ENCODE peak calls at places on chromosomes 3 and 15, in seven cellular contexts. K is GM12865, J is brain microvascular endothelial cell, S is thoracic aorta, G is testis, Y is ovary, A is A673. R is an unnamed sample.

GRCh38 chr15:90774731-90775521 is 57.8 kb downstream of the BLM start:
- DNase-seq in K (no peak), J (peak; percentile 64), S (no peak), G (no peak), Y (no peak), A (no peak), R (no peak)

GRCh38 chr15:33309602-33310276 is 1.0 kb upstream of the RYR3 start:
- DNase-seq in K (peak; percentile 70), J (no peak), S (no peak), G (peak; percentile 47), Y (no peak), A (peak; percentile 14), R (no peak)

GRCh38 chr15:51046799-51047449 is 47.8 kb downstream of the TNFAIP8L3 start:
- DNase-seq in K (no peak), J (peak; percentile 28), S (no peak), G (peak; percentile 57), Y (peak; percentile 88), A (no peak), R (no peak)

GRCh38 chr3:10242182-10243065 is 5.8 kb upstream of the TATDN2 start:
- DNase-seq in K (peak; percentile 53), J (peak; percentile 58), S (no peak), G (no peak), Y (no peak), A (no peak), R (peak; percentile 95)

GRCh38 chr15:80588801-80589200 is 106.3 kb upstream of the ABHD17C start:
- DNase-seq in K (no peak), J (peak; percentile 93), S (no peak), G (no peak), Y (no peak), A (no peak), R (no peak)

GRCh38 chr3:193116871-193117270 is 124.2 kb upstream of the PLAAT1 start:
- DNase-seq in K (no peak), J (no peak), S (no peak), G (no peak), Y (no peak), A (no peak), R (no peak)

GRCh38 chr3:30500666-30501399 is 105.6 kb upstream of the TGFBR2 start:
- DNase-seq in K (peak; percentile 77), J (no peak), S (no peak), G (no peak), Y (no peak), A (no peak), R (no peak)

GRCh38 chr15:87848012-87848411 is 408.5 kb downstream of the NTRK3 start:
- DNase-seq in K (no peak), J (no peak), S (no peak), G (no peak), Y (no peak), A (no peak), R (no peak)

GRCh38 chr3:26099692-26100091 is 309.8 kb downstream of the OXSM start:
- DNase-seq in K (no peak), J (peak; percentile 4), S (no peak), G (no peak), Y (no peak), A (no peak), R (no peak)

GRCh38 chr15:90644946-90645725 is 72.0 kb upstream of the BLM start:
- DNase-seq in K (no peak), J (no peak), S (no peak), G (no peak), Y (no peak), A (no peak), R (no peak)

GRCh38 chr3:44903751-44904150 is 29.3 kb downstream of the TGM4 start:
- DNase-seq in K (no peak), J (no peak), S (no peak), G (no peak), Y (no peak), A (no peak), R (no peak)

GRCh38 chr3:14804835-14805780 is 13.7 kb upstream of the FGD5 start:
- DNase-seq in K (no peak), J (no peak), S (no peak), G (no peak), Y (no peak), A (no peak), R (no peak)

GRCh38 chr15:66594344-66594743 is 28.5 kb upstream of the LCTL start:
- DNase-seq in K (no peak), J (no peak), S (no peak), G (no peak), Y (no peak), A (no peak), R (no peak)

GRCh38 chr15:63434567-63435219 is 53.0 kb upstream of the CA12 start:
- DNase-seq in K (no peak), J (no peak), S (no peak), G (no peak), Y (no peak), A (no peak), R (no peak)

GRCh38 chr15:74253276-74253921 is 17.3 kb downstream of the CCDC33 start:
- DNase-seq in K (peak; percentile 27), J (no peak), S (no peak), G (no peak), Y (no peak), A (peak; percentile 62), R (no peak)

GRCh38 chr3:64163755-64164148 is 61.5 kb downstream of the PRICKLE2 start:
- DNase-seq in K (peak; percentile 47), J (peak; percentile 60), S (no peak), G (no peak), Y (no peak), A (peak; percentile 52), R (no peak)

GRCh38 chr3:190306513-190307163 is 15.6 kb downstream of the CLDN1 start:
- DNase-seq in K (no peak), J (no peak), S (no peak), G (no peak), Y (no peak), A (no peak), R (peak; percentile 82)

GRCh38 chr15:100862162-100862561 is 17.5 kb upstream of the ALDH1A3 start:
- DNase-seq in K (no peak), J (no peak), S (no peak), G (no peak), Y (no peak), A (no peak), R (no peak)

GRCh38 chr3:30286007-30286669 is 320.3 kb upstream of the TGFBR2 start:
- DNase-seq in K (no peak), J (peak; percentile 95), S (peak; percentile 61), G (peak; percentile 65), Y (peak; percentile 63), A (peak; percentile 93), R (no peak)

GRCh38 chr3:130692455-130692854 is 54.2 kb downstream of the PIK3R4 start:
- DNase-seq in K (no peak), J (no peak), S (no peak), G (no peak), Y (no peak), A (no peak), R (no peak)

GRCh38 chr15:99437315-99438221 is 128.2 kb upstream of the MEF2A start:
- DNase-seq in K (no peak), J (no peak), S (no peak), G (peak; percentile 13), Y (peak; percentile 21), A (no peak), R (no peak)

GRCh38 chr3:105327662-105328337 is 38.9 kb upstream of the ALCAM start:
- DNase-seq in K (no peak), J (no peak), S (no peak), G (no peak), Y (no peak), A (no peak), R (no peak)

GRCh38 chr3:187107989-187108388 is 31.3 kb downstream of the RPL39L start:
- DNase-seq in K (no peak), J (no peak), S (peak; percentile 25), G (no peak), Y (no peak), A (no peak), R (no peak)

GRCh38 chr3:187114511-187114910 is 24.8 kb downstream of the RPL39L start:
- DNase-seq in K (no peak), J (no peak), S (no peak), G (no peak), Y (no peak), A (no peak), R (no peak)

GRCh38 chr3:187112934-187113793 is 26.1 kb downstream of the RPL39L start:
- DNase-seq in K (peak; percentile 47), J (peak; percentile 32), S (no peak), G (no peak), Y (no peak), A (peak; percentile 49), R (peak; percentile 42)

GRCh38 chr3:187105700-187106099 is 33.6 kb downstream of the RPL39L start:
- DNase-seq in K (no peak), J (no peak), S (no peak), G (no peak), Y (no peak), A (no peak), R (no peak)

DNA sequence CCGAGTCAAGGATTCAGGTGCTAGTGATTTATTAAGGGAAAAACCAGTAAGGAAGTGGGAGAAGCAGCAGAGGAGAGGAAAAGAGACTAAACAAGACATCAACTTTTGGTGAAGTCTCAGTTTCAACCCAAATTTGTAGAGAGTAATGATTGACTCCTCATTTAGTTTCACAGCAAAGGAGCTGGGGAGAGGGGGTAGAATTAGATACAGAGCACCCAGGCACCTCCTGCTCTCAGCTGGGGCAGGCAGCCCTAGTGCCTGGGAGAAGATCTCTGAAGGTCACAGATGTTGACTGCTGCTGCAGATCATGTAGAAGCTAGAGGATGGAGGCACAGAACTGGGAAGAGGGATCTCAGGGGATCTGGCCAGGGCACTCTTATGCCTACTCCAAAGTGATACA is 29.1 kb downstream of the RPL39L start:
- DNase-seq in K (no peak), J (no peak), S (no peak), G (no peak), Y (no peak), A (no peak), R (no peak)
- H3K4me3 ChIP-seq in K (no peak overlapping the region), J (no peak overlapping the region), S (no peak overlapping the region), G (no peak overlapping the region), Y (no peak overlapping the region), A (no peak overlapping the region), R (no peak overlapping the region)

GRCh38 chr15:53354905-53355304 is 404.6 kb downstream of the WDR72 start:
- DNase-seq in K (no peak), J (no peak), S (no peak), G (no peak), Y (no peak), A (no peak), R (no peak)
- H3K4me3 ChIP-seq in K (no peak overlapping the region), J (no peak overlapping the region), S (no peak overlapping the region), G (no peak overlapping the region), Y (no peak overlapping the region), A (no peak overlapping the region), R (no peak overlapping the region)

GRCh38 chr15:58420579-58421043 is 11.2 kb upstream of the LIPC start:
- DNase-seq in K (peak; percentile 65), J (no peak), S (no peak), G (no peak), Y (no peak), A (no peak), R (no peak)
- H3K4me3 ChIP-seq in K (peak overlapping the region; percentile 16), J (no peak overlapping the region), S (no peak overlapping the region), G (no peak overlapping the region), Y (no peak overlapping the region), A (no peak overlapping the region), R (no peak overlapping the region)

DNA sequence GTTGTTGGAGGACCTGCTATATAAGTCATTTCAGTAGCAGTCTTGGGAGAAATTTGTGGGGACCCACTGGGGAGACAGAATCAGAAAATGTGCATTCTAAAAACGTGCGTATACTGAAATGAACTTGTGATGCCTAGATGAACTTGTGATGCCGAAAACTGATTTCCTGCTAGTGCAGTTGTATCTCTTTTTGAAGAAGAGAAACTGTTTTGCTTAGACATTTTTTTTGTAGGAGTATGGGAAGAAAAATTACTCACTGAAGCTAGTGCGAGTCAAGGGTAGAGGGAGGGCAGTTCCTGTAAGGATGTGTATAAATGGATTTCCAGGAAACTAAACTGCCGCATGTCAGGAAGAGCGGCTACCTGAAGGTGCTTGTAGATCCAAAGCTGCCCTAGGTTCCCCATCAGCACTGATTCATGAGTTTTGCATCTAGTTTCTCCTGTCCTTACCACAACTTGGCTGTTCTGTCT is 25.4 kb downstream of the CD200 start:
- DNase-seq in K (peak; percentile 28), J (no peak), S (no peak), G (no peak), Y (no peak), A (no peak), R (no peak)
- H3K4me3 ChIP-seq in K (peak overlapping the region; percentile 1), J (no peak overlapping the region), S (peak overlapping the region; percentile 56), G (no peak overlapping the region), Y (peak overlapping the region; percentile 10), A (peak overlapping the region; percentile 3), R (no peak overlapping the region)